ENCODE peak calls at places on chromosomes 6 and 20, in five cellular contexts. G, M, U, K and Z are unnamed samples.
A peak's percentile ranks its signal among the peaks of the same experiment; 100 is the strongest.

GRCh38 chr6:121582262-121582661 is 146.8 kb downstream of the GJA1 start:
- DNase-seq in G (no peak), M (no peak), U (no peak), K (no peak), Z (no peak)

GRCh38 chr20:49692941-49693340 is 20.7 kb downstream of the B4GALT5 start:
- DNase-seq in G (no peak), M (no peak), U (no peak), K (no peak), Z (no peak)

GRCh38 chr6:142372348-142372747 is 70.5 kb downstream of the ADGRG6 start:
- DNase-seq in G (peak; percentile 59), M (no peak), U (no peak), K (no peak), Z (peak; percentile 74)

GRCh38 chr6:30500421-30501069 is 11.2 kb downstream of the HLA-E start:
- DNase-seq in G (no peak), M (no peak), U (no peak), K (no peak), Z (no peak)

GRCh38 chr6:160030103-160030502 is 61.2 kb downstream of the IGF2R start:
- DNase-seq in G (peak; percentile 90), M (peak; percentile 25), U (no peak), K (no peak), Z (peak; percentile 95)

GRCh38 chr20:53769041-53769440 is 175.4 kb upstream of the ZNF217 start:
- DNase-seq in G (no peak), M (no peak), U (no peak), K (no peak), Z (no peak)

GRCh38 chr20:62117658-62118057 is 4.6 kb upstream of the LSM14B start:
- DNase-seq in G (no peak), M (no peak), U (peak; percentile 54), K (peak; percentile 64), Z (no peak)

GRCh38 chr20:63475209-63475608 is 2.8 kb upstream of the KCNQ2 start:
- DNase-seq in G (no peak), M (no peak), U (peak; percentile 30), K (no peak), Z (peak; percentile 62)